ENCODE peak calls at places on chromosomes 3 and 15, in four cellular contexts. U, L, Y and Z are unnamed samples.

GRCh38 chr15:45654749-45655148 is 19.9 kb downstream of the SQOR start:
- DNase-seq in U (no peak), L (no peak), Y (no peak), Z (no peak)

GRCh38 chr15:39025331-39025730 is 460.7 kb upstream of the RASGRP1 start:
- DNase-seq in U (no peak), L (no peak), Y (no peak), Z (peak; percentile 47)

GRCh38 chr3:152120606-152121291 is 148.0 kb upstream of the MBNL1 start:
- DNase-seq in U (no peak), L (no peak), Y (no peak), Z (peak; percentile 79)

GRCh38 chr3:152376351-152377183 is 107.8 kb downstream of the MBNL1 start:
- DNase-seq in U (no peak), L (no peak), Y (no peak), Z (peak; percentile 80)

GRCh38 chr3:160450846-160451245 is 1.3 kb upstream of the TRIM59 start:
- DNase-seq in U (no peak), L (peak; percentile 68), Y (no peak), Z (peak; percentile 67)

GRCh38 chr3:44318929-44319328 is 19.6 kb upstream of the TCAIM start:
- DNase-seq in U (no peak), L (no peak), Y (no peak), Z (no peak)

GRCh38 chr3:150352931-150353330 is 55.2 kb upstream of the TSC22D2 start:
- DNase-seq in U (no peak), L (peak; percentile 61), Y (no peak), Z (no peak)

GRCh38 chr3:96331341-96331740 is 483.1 kb upstream of the EPHA6 start:
- DNase-seq in U (no peak), L (no peak), Y (no peak), Z (no peak)

GRCh38 chr3:46922426-46922825 is 44.9 kb downstream of the PTH1R start:
- DNase-seq in U (no peak), L (no peak), Y (no peak), Z (no peak)

GRCh38 chr15:47244361-47244760 is 472.9 kb upstream of the SEMA6D start:
- DNase-seq in U (no peak), L (no peak), Y (no peak), Z (no peak)

GRCh38 chr3:191198480-191198879 is 561 bp upstream of the OSTN start:
- DNase-seq in U (no peak), L (no peak), Y (no peak), Z (no peak)

DNA sequence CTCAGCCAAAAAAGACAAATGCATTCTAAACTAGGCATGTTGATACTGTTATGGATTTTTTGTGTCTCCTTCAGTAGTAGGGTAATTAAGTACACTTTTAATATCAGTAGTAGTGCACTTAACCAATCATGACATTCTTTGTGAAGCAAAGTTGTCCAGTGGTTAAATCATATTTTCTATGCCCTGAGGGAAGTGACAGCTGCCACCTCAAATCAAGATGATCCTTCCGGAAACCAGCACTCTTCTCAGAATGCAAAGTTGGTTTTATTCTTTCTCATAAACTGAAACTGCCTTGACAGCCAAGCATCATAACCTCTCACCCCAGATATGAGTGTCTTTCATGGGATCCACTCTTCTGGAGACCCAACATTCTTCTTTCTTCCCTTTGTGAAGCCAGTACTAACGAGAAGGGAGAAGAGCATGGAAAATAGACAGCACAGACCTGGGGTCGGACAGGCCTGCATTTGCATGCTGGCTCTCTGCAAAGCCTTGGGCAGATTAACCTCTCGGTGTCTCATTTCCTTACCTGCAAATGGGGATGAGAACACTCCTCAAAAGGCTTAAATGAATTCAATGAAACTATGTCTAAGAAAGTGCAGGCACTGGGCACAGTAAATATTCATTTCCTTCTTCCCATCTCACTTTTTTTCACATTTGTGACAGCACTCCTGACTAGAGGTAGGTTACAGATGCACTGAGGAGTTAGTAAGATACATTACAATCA is 13.2 kb downstream of the AAGAB start:
- DNase-seq in U (no peak), L (no peak), Y (no peak), Z (no peak)
- H3K4me2 ChIP-seq in U (peak overlapping the region; percentile 30), L (no peak overlapping the region), Y (no peak overlapping the region), Z (no peak overlapping the region)

GRCh38 chr15:40096094-40096876 is 12.4 kb downstream of the BMF start:
- DNase-seq in U (no peak), L (peak; percentile 33), Y (no peak), Z (no peak)

GRCh38 chr15:40097096-40097967 is 11.3 kb downstream of the BMF start:
- DNase-seq in U (no peak), L (no peak), Y (no peak), Z (no peak)

GRCh38 chr15:40098489-40099261 is 10.0 kb downstream of the BMF start:
- DNase-seq in U (no peak), L (peak; percentile 99), Y (no peak), Z (peak; percentile 97)

GRCh38 chr15:40100133-40100946 is 8.3 kb downstream of the BMF start:
- DNase-seq in U (no peak), L (no peak), Y (no peak), Z (no peak)

DNA sequence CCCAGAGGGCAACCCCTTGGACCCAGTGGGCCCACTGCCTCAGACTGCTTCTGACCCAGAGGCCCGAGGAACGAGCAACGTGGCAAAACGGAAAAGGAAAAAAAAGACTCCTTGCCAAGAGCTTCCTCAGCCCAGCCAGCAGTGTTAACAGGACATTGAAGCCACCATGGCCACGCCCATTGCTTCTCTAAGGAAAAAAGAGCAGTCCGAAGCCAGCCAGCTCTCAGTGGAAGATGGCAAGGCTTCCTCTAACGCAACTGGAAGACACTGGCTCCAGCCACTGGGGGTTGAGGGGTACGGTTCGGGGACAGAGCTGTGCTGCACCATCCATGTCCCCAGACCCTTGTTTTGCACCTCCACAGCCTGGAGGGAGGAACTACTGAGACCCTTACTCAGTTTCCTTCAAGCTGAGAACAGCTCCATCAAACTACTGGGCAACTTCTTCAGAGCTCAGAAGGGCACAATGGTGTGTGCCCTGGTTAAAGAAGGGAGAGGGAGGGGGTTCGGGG is 10.7 kb downstream of the BMF start:
- DNase-seq in U (no peak), L (peak; percentile 60), Y (no peak), Z (no peak)
- H3K4me3 ChIP-seq in U (no peak overlapping the region), L (no peak overlapping the region), Y (no peak overlapping the region), Z (no peak overlapping the region)

GRCh38 chr3:187714404-187714979 is 12.1 kb upstream of the RTP2 start:
- DNase-seq in U (no peak), L (peak; percentile 78), Y (peak; percentile 82), Z (peak; percentile 74)
- H3K4me2 ChIP-seq in U (no peak overlapping the region), L (no peak overlapping the region), Y (no peak overlapping the region), Z (no peak overlapping the region)

GRCh38 chr15:60005352-60006202 is 1.5 kb downstream of the FOXB1 start:
- DNase-seq in U (no peak), L (no peak), Y (peak; percentile 33), Z (no peak)

GRCh38 chr15:60003243-60004018 is 680 bp upstream of the FOXB1 start:
- DNase-seq in U (no peak), L (no peak), Y (no peak), Z (no peak)

GRCh38 chr15:60002528-60003218 is 1.4 kb upstream of the FOXB1 start:
- DNase-seq in U (no peak), L (no peak), Y (no peak), Z (no peak)

GRCh38 chr15:60004846-60005351 is 788 bp downstream of the FOXB1 start:
- DNase-seq in U (no peak), L (peak; percentile 14), Y (no peak), Z (peak; percentile 27)

DNA sequence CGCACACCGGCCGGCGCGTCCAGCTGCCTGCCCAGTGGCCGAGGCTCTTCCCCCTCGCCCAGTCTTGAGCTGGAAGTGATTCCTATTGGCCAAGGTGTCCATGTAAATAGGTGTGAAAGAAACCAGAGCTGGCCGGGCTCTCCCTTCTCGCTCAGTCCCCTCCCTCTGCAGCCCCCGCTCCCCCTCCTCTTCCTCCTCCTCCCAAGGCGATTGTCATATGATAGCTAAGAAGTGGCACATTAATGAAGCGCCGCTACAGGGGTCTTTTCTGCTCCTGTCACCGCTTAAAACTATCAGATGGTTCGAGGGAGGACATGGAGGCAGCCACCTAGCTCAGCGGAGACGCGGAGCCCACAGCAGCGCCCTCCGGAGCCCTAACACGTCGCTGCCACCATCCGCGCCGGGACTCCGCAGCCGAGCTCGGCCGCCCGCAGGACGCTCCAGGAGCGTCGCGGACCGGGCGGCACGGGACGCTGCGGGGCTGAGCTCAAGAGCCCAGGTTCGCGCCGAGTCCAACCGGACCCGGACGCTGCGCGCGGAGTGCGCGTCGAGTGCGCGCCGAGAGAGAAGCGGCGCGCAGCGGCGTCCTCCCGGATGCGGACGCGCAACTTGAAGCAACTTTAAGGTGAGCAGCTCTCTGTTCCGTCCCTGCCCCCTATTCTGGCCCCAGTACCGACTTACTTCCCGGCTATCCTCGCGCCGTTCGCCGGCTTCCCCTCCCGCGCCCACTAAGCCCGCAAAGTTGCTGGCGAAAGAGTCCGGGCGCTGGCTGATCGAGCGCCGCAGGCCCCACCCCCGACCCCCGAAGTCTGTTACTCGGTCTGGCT is at the start of gene FOXB1:
- DNase-seq in U (no peak), L (no peak), Y (peak; percentile 66), Z (no peak)
- H3K4me3 ChIP-seq in U (peak within 1 kb of the TSS; percentile 57), L (peak within 1 kb of the TSS; percentile 39), Y (peak within 1 kb of the TSS; percentile 82), Z (no peak within 1 kb of the TSS)

DNA sequence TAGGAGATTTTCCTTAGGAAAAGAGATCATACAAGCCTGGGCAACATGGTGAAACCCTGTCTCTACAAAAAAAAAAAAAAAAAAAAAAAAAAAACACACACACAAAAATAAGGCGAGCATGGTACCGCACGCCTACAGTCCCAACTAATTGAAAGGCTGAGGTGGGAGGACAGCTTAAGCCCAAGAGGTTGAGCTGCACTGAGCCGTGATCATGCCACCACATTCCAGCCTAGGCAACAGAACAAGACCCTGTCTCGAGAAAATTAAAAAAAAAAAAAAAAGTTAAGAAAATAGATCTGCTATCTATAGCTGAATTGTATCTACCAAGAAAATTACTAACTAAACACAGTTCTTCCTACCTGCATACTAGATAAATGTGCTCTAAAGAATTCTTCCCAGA is 7.1 kb downstream of the MSL2 start:
- DNase-seq in U (no peak), L (no peak), Y (no peak), Z (no peak)
- H3K4me2 ChIP-seq in U (no peak overlapping the region), L (no peak overlapping the region), Y (no peak overlapping the region), Z (no peak overlapping the region)